ENCODE peak calls at places on chromosomes 7 and 10, in nine cellular contexts. S, V, M, O, W, T, L, Q and N are unnamed samples.

GRCh38 chr7:151330181-151330580 is 11.4 kb upstream of the NUB1 start:
- DNase-seq in L (no peak), M (no peak), T (no peak), V (no peak), S (no peak), O (no peak), W (no peak), Q (no peak), N (no peak)

GRCh38 chr7:85774931-85775330 is 588.1 kb upstream of the SEMA3D start:
- DNase-seq in S (no peak), O (no peak), Q (no peak), V (no peak), T (no peak), L (no peak), M (no peak), W (no peak), N (no peak)

GRCh38 chr7:150738092-150739044 is 1.1 kb downstream of the GIMAP5 start:
- DNase-seq in Q (no peak), V (no peak), L (no peak), O (no peak), S (no peak), M (no peak), T (no peak), W (no peak), N (no peak)

GRCh38 chr10:11434323-11434722 is 177.1 kb downstream of the USP6NL start:
- DNase-seq in L (peak), O (no peak), S (no peak), M (no peak), Q (no peak), W (no peak), V (no peak), T (peak), N (no peak)

GRCh38 chr7:44978511-44979366 is at the start of gene MYO1G:
- DNase-seq in S (no peak), V (peak), O (peak), M (no peak), T (peak), Q (peak), L (no peak), W (peak), N (peak)

GRCh38 chr10:65793738-65794425 is 1132.0 kb upstream of the LRRTM3 start:
- DNase-seq in V (no peak), S (no peak), L (no peak), M (no peak), Q (no peak), T (no peak), W (no peak), O (no peak), N (no peak)

GRCh38 chr7:44279286-44279685 is 46.1 kb downstream of the CAMK2B start:
- DNase-seq in Q (no peak), T (no peak), V (no peak), L (no peak), W (no peak), S (no peak), M (no peak), O (no peak), N (no peak)

GRCh38 chr7:139118234-139118802 is 8.8 kb upstream of the ZC3HAV1 start:
- DNase-seq in M (no peak), T (peak), L (peak), S (no peak), V (no peak), O (no peak), Q (no peak), W (no peak), N (peak)

GRCh38 chr10:26112532-26112931 is 104.0 kb upstream of the GAD2 start:
- DNase-seq in Q (no peak), W (no peak), T (no peak), M (no peak), O (no peak), V (no peak), L (no peak), S (no peak), N (no peak)

GRCh38 chr7:78437118-78437517 is 638.5 kb downstream of the PHTF2 start:
- DNase-seq in V (no peak), M (peak), W (no peak), O (no peak), T (no peak), L (no peak), Q (no peak), S (no peak), N (no peak)

GRCh38 chr7:123177442-123177841 is 22.3 kb downstream of the SLC13A1 start:
- DNase-seq in O (no peak), S (no peak), M (no peak), W (no peak), Q (no peak), V (no peak), L (no peak), T (no peak), N (no peak)

GRCh38 chr10:101777085-101777856 is 1.4 kb upstream of the FGF8 start:
- DNase-seq in Q (no peak), M (no peak), O (no peak), T (no peak), L (no peak), S (no peak), W (no peak), V (no peak), N (no peak)

GRCh38 chr7:5296627-5297226 is 14.0 kb downstream of the SLC29A4 start:
- DNase-seq in T (peak), M (no peak), W (peak), Q (peak), S (peak), V (peak), O (peak), L (peak), N (peak)

GRCh38 chr7:34208878-34209621 is 303.7 kb downstream of the BMPER start:
- DNase-seq in Q (no peak), W (no peak), V (no peak), O (no peak), S (no peak), M (no peak), T (no peak), L (no peak), N (no peak)

GRCh38 chr7:142815099-142815498 is 39.8 kb upstream of the EPHB6 start:
- DNase-seq in W (no peak), T (no peak), V (no peak), O (no peak), S (no peak), L (no peak), M (no peak), Q (no peak), N (no peak)

GRCh38 chr7:49295136-49295535 is 370.8 kb downstream of the CDC14C start:
- DNase-seq in S (no peak), O (no peak), T (no peak), M (peak), Q (no peak), W (no peak), V (no peak), L (no peak), N (no peak)

GRCh38 chr10:75400163-75400768 is 1.3 kb downstream of the ZNF503 start:
- DNase-seq in W (no peak), V (no peak), T (peak), M (no peak), S (peak), L (no peak), Q (no peak), O (no peak), N (no peak)

GRCh38 chr10:97124211-97124610 is 61.5 kb downstream of the SLIT1 start:
- DNase-seq in V (no peak), S (no peak), M (no peak), W (no peak), O (no peak), T (no peak), Q (no peak), L (no peak), N (no peak)

GRCh38 chr7:37092548-37092947 is 356.1 kb downstream of the ELMO1 start:
- DNase-seq in L (no peak), V (no peak), Q (no peak), M (no peak), O (no peak), S (no peak), W (no peak), T (no peak), N (no peak)

GRCh38 chr7:95434501-95435421 is at the start of gene PON2:
- DNase-seq in M (peak), S (peak), V (peak), L (peak), O (peak), T (peak), W (peak), Q (peak), N (peak)

GRCh38 chr10:70053212-70053895 is 708 bp downstream of the MACROH2A2 start:
- DNase-seq in Q (no peak), L (no peak), T (peak), S (no peak), V (no peak), M (no peak), O (no peak), W (peak), N (no peak)

GRCh38 chr7:99451936-99452335 is 13.2 kb downstream of the CPSF4 start:
- DNase-seq in M (no peak), S (no peak), Q (no peak), W (no peak), T (no peak), L (no peak), V (no peak), O (no peak), N (no peak)

GRCh38 chr7:31476073-31476745 is 37.7 kb upstream of the ITPRID1 start:
- DNase-seq in V (no peak), M (no peak), W (no peak), S (no peak), L (no peak), T (no peak), Q (no peak), O (no peak), N (no peak)

GRCh38 chr7:94223375-94224084 is 171.2 kb upstream of the COL1A2 start:
- DNase-seq in S (no peak), V (no peak), L (no peak), T (peak), O (no peak), W (no peak), Q (no peak), M (peak), N (no peak)

GRCh38 chr7:112596260-112596659 is 115.5 kb downstream of the LSMEM1 start:
- DNase-seq in O (no peak), T (no peak), W (no peak), L (no peak), S (no peak), Q (no peak), M (peak), V (no peak), N (no peak)